ENCODE peak calls at places on chromosome 2, in seven cellular contexts. D, Y, L, C, G, W and R are unnamed samples.

GRCh38 chr2:130791617-130791939 is 36.2 kb downstream of the AMER3 start:
- DNase-seq in G (no peak), W (no peak), L (no peak), D (no peak), Y (no peak), C (no peak), R (no peak)

GRCh38 chr2:233093721-233094120 is 33.6 kb downstream of the INPP5D start:
- DNase-seq in D (no peak), W (no peak), Y (no peak), L (no peak), G (no peak), C (no peak), R (no peak)

GRCh38 chr2:173740639-173741038 is 224.5 kb downstream of the SP3 start:
- DNase-seq in W (no peak), D (no peak), C (no peak), L (no peak), Y (no peak), G (no peak), R (no peak)

GRCh38 chr2:18284331-18284730 is 276.1 kb downstream of the RDH14 start:
- DNase-seq in G (no peak), W (no peak), Y (no peak), L (no peak), C (no peak), D (no peak), R (no peak)

GRCh38 chr2:157898591-157898996 is 22.5 kb upstream of the ACVR1 start:
- DNase-seq in D (peak), C (peak), L (no peak), G (no peak), W (no peak), Y (no peak), R (peak)

GRCh38 chr2:72576861-72577260 is 249.0 kb downstream of the EXOC6B start:
- DNase-seq in L (no peak), G (no peak), W (no peak), Y (no peak), D (no peak), C (no peak), R (no peak)

GRCh38 chr2:148255929-148256328 is 235.0 kb downstream of the MBD5 start:
- DNase-seq in D (no peak), L (no peak), W (no peak), C (no peak), Y (peak), G (no peak), R (no peak)

GRCh38 chr2:32357545-32358482 is 991 bp downstream of the BIRC6 start:
- DNase-seq in Y (peak), W (peak), C (peak), D (no peak), G (peak), L (no peak), R (peak)

GRCh38 chr2:238727585-238728321 is 120.1 kb upstream of the TWIST2 start:
- DNase-seq in D (peak), Y (no peak), C (peak), W (no peak), G (no peak), L (no peak), R (peak)

GRCh38 chr2:162581931-162582330 is 238.0 kb downstream of the GCA start:
- DNase-seq in L (no peak), Y (no peak), G (no peak), W (no peak), C (no peak), D (no peak), R (no peak)

GRCh38 chr2:75710220-75710576 is 517 bp downstream of the GCFC2 start:
- DNase-seq in L (no peak), Y (no peak), W (no peak), D (no peak), C (no peak), G (no peak), R (no peak)

GRCh38 chr2:236712304-236712703 is 142.7 kb downstream of the ACKR3 start:
- DNase-seq in L (no peak), D (peak), W (no peak), Y (no peak), G (no peak), C (no peak), R (peak)

GRCh38 chr2:24586955-24587354 is 95.9 kb downstream of the NCOA1 start:
- DNase-seq in W (no peak), D (no peak), C (no peak), G (no peak), Y (no peak), L (peak), R (no peak)

GRCh38 chr2:158755738-158756137 is 39.4 kb upstream of the DAPL1 start:
- DNase-seq in L (no peak), W (no peak), G (no peak), D (no peak), C (no peak), Y (no peak), R (no peak)

GRCh38 chr2:50343157-50343821 is 688.6 kb downstream of the NRXN1 start:
- DNase-seq in G (no peak), C (no peak), D (no peak), W (no peak), Y (no peak), L (no peak), R (no peak)

GRCh38 chr2:121682396-121683298 is 33.4 kb upstream of the CLASP1 start:
- DNase-seq in D (no peak), Y (no peak), W (no peak), C (no peak), G (no peak), L (no peak), R (no peak)

GRCh38 chr2:154133823-154134222 is 262.1 kb downstream of the GALNT13 start:
- DNase-seq in L (no peak), W (no peak), Y (no peak), C (no peak), G (no peak), D (no peak), R (peak)

GRCh38 chr2:240503848-240504247 is 53.9 kb downstream of the ANKMY1 start:
- DNase-seq in C (no peak), G (no peak), W (no peak), Y (peak), D (no peak), L (no peak), R (no peak)

GRCh38 chr2:160737247-160737646 is 243.6 kb upstream of the RBMS1 start:
- DNase-seq in D (no peak), L (no peak), W (no peak), G (no peak), Y (no peak), C (no peak), R (no peak)

GRCh38 chr2:156333951-156334495 is 1.5 kb upstream of the NR4A2 start:
- DNase-seq in L (no peak), W (peak), C (peak), D (no peak), Y (peak), G (peak), R (peak)

GRCh38 chr2:156332452-156333273 is at the start of gene NR4A2:
- DNase-seq in G (peak), Y (peak), W (no peak), C (peak), L (no peak), D (no peak), R (peak)

GRCh38 chr2:156331572-156332451 is 709 bp downstream of the NR4A2 start:
- DNase-seq in Y (peak), D (no peak), C (peak), W (no peak), G (peak), L (no peak), R (peak)

GRCh38 chr2:156333274-156333950 is 891 bp upstream of the NR4A2 start:
- DNase-seq in L (no peak), G (no peak), D (no peak), W (no peak), C (no peak), Y (peak), R (no peak)

GRCh38 chr2:156334496-156335478 is 2.3 kb upstream of the NR4A2 start:
- DNase-seq in W (peak), D (no peak), C (peak), L (no peak), G (peak), Y (peak), R (peak)
- TF ChIP-seq CTCF in W (no peak), D (no peak), C (no peak), L (peak), G (no peak), Y (peak), R (peak)

DNA sequence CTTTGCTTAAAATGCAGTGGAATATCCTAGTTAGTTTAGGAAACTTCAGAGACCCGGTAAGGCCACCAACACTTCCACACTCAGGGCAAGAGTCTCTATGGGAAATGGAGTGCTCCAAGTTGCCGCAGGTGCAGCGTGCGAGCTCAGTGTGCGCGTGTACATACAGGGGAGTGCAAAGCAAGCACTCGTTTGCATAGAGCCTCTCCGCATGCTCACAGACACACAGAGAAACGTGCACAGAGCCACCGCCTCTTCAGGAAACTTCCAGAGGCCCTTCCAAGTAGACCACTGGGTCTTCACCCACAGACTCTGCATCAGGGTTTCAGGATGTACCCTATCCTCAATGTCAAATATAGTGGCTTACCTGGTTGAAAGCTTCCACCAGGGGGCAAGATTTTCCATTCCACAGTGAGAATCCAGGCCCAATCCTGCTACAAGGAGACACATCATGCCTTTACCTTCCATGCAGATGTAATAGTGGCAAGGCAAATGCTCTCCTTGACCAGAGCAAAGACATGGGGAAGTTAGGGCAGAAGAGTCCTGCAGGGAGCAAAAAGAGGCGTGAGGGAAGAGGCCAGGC is 513.0 kb upstream of the MYT1L start:
- DNase-seq in G (no peak), W (peak), D (no peak), C (no peak), Y (no peak), L (no peak), R (no peak)
- TF ChIP-seq CTCF in G (no peak), W (peak), D (no peak), C (no peak), Y (no peak), L (peak), R (no peak)

DNA sequence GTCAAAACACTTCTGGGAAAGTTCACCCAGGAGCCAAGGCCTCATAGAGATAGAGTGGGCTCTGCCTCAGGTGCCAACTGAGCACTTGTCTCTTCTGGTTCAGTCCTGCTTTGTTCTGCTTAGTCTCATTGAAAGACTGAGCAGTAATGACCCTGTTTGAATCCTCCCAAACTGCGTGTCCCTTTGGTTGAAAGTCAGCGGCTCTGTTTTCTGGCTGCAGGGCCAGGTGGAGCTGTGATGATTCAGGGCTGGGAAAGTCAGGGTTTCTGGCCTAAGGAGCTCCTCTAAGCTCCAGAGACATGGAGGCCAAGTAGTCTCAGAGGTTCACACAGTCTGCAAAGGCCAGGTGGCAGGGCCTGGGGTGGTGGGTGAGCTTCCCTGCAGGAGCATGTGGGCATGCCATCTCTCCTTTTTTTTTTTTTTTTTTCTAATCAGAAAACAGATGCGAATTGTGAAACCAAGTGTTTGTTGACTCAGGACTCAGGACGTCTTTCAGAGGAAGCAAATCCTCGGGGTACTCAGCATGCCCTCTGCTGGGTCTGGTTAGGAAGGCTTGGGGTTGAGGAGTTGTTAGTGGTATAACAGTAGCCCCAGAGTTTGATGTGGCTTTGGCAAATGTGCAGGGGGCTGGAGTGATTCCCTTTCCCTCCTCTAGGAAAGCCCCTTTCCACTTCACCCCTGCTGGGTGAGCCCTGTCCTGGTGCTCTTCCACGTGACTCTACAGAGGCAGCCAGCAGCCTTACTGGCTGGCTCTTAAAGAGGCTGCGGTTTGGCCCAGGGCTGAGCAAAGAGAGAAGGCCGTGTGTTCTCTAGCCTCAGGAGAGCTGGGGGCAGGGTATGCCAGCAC is 38.3 kb downstream of the TMEM17 start:
- DNase-seq in D (no peak), G (no peak), W (no peak), C (no peak), L (no peak), Y (peak), R (peak)
- TF ChIP-seq CTCF in D (no peak), G (no peak), W (no peak), C (no peak), L (no peak), Y (no peak), R (no peak)

GRCh38 chr2:218010116-218010837 is 7.5 kb upstream of the TNS1 start:
- DNase-seq in W (no peak), L (no peak), G (peak), Y (peak), C (peak), D (no peak), R (peak)
- TF ChIP-seq CTCF in W (no peak), L (peak), G (peak), Y (peak), C (peak), D (peak), R (peak)

DNA sequence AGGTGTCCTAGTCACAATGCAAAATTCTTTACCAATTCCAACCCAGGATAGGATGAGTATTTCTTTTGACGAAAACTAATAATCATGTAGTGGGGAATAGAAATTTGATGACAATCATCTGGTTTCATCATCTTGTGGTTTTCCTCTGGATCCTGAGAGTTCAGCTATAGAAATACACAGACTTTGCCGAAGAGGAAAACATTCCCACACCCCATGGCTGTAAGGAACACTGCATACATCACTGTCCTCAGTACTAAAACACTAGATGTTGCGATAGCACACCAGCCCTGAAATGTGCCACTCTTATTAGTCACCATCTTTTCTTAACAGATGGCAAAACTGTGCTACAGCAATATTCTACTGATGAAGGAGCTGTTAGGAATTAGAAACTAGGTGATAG is 29.4 kb downstream of the CERKL start:
- DNase-seq in Y (no peak), L (no peak), W (no peak), G (no peak), C (no peak), D (no peak), R (peak)
- TF ChIP-seq CTCF in Y (no peak), L (no peak), W (no peak), G (no peak), C (no peak), D (no peak), R (no peak)